ENCODE peak calls at places on chromosomes 5 and 9, in five cellular contexts. E is IMR-90, Y is H9, X is H1, G is neuronal stem cell. V is an unnamed sample.

GRCh38 chr9:93968451-93969327 is 13.5 kb upstream of the BARX1 start:
- DNase-seq in E (peak; percentile 59), Y (peak; percentile 44), X (no peak), G (no peak), V (peak; percentile 61)

GRCh38 chr5:159660401-159660800 is 255.9 kb upstream of the ADRA1B start:
- DNase-seq in E (no peak), Y (no peak), X (no peak), G (no peak), V (no peak)

GRCh38 chr9:81879501-81879916 is 48.7 kb upstream of the SPATA31D4 start:
- DNase-seq in E (peak; percentile 46), Y (no peak), X (no peak), G (no peak), V (peak; percentile 27)

GRCh38 chr5:133406208-133406607 is 206.1 kb downstream of the FSTL4 start:
- DNase-seq in E (no peak), Y (no peak), X (no peak), G (no peak), V (no peak)

GRCh38 chr9:6944093-6944551 is 186.3 kb downstream of the KDM4C start:
- DNase-seq in E (peak; percentile 82), Y (no peak), X (no peak), G (no peak), V (peak; percentile 40)

GRCh38 chr5:35651002-35651756 is 33.5 kb downstream of the SPEF2 start:
- DNase-seq in E (peak; percentile 57), Y (peak; percentile 64), X (peak; percentile 3), G (no peak), V (peak; percentile 59)

GRCh38 chr5:177133845-177134652 is 476 bp downstream of the NSD1 start:
- DNase-seq in E (peak; percentile 29), Y (peak; percentile 75), X (no peak), G (peak; percentile 67), V (peak; percentile 61)

GRCh38 chr9:37182718-37183117 is 62.3 kb downstream of the ZCCHC7 start:
- DNase-seq in E (no peak), Y (no peak), X (no peak), G (no peak), V (no peak)

GRCh38 chr5:10251409-10251808 is 1.3 kb downstream of the CCT5 start:
- DNase-seq in E (no peak), Y (no peak), X (no peak), G (no peak), V (no peak)

GRCh38 chr5:124398471-124398870 is 348.0 kb downstream of the ZNF608 start:
- DNase-seq in E (peak; percentile 19), Y (no peak), X (no peak), G (no peak), V (no peak)

GRCh38 chr5:73892806-73893205 is 266.8 kb downstream of the ARHGEF28 start:
- DNase-seq in E (peak; percentile 96), Y (no peak), X (no peak), G (no peak), V (peak; percentile 69)

GRCh38 chr5:77400645-77401044 is 91.5 kb downstream of the WDR41 start:
- DNase-seq in E (peak; percentile 17), Y (no peak), X (no peak), G (no peak), V (peak; percentile 78)

GRCh38 chr9:138115506-138115905 is 237.9 kb downstream of the CACNA1B start:
- DNase-seq in E (no peak), Y (peak; percentile 12), X (no peak), G (no peak), V (no peak)

GRCh38 chr9:132311978-132312377 is 42.8 kb downstream of the SETX start:
- DNase-seq in E (peak; percentile 6), Y (no peak), X (no peak), G (no peak), V (no peak)

GRCh38 chr9:118577121-118577520 is 792.1 kb downstream of the BRINP1 start:
- DNase-seq in E (no peak), Y (no peak), X (no peak), G (no peak), V (peak; percentile 58)

GRCh38 chr9:79571309-79572031 is at the start of gene TLE4:
- DNase-seq in E (peak; percentile 100), Y (peak; percentile 100), X (peak; percentile 100), G (peak; percentile 100), V (peak; percentile 100)

GRCh38 chr5:147180751-147181150 is 54.1 kb upstream of the STK32A start:
- DNase-seq in E (no peak), Y (no peak), X (no peak), G (no peak), V (no peak)

GRCh38 chr9:104094534-104095020 is 468 bp downstream of the SMC2 start:
- DNase-seq in E (no peak), Y (no peak), X (no peak), G (no peak), V (no peak)

DNA sequence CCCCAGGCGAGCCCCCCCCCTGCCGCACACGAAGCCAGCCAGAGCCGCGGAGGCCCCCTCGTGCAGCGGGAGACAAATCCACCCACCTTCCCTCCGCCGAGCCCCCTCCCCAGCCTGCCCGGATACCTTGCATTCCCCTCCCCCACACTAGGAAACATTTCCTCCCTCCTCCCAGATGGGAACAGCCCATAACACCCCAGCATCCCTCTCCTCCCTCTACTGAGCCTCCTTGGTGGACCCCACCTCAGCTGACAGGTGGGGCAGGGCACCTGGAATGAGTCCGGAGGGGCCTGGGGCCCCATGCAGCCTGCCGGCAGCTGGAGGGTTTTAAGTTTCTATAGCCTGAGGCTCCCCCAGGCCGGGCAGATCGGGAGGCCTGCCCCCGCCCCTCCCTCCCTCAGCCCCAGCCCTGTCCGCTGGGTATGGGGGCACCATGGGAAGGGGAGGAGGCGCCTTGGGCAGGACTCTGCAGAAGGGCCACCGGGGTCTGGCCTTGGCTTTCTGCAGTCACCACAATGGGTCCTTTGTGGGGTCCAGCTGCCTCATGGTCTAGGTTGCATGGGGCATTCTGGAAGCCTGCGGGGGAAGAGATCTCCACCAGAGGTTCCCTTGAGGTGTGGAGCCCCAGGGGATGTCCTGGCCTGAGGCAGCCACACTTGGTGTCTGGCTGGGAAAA is 657 bp downstream of the ERGIC1 start:
- DNase-seq in E (no peak), Y (peak; percentile 54), X (no peak), G (no peak), V (peak; percentile 56)
- H4K91ac ChIP-seq in E (peak overlapping the region; percentile 82), Y (no peak overlapping the region), X (peak overlapping the region; percentile 40), G (no peak overlapping the region), V (peak overlapping the region; percentile 12)

GRCh38 chr9:88801214-88801796 is 190.0 kb upstream of the S1PR3 start:
- DNase-seq in E (no peak), Y (no peak), X (no peak), G (no peak), V (no peak)
- H2BK15ac ChIP-seq in E (no peak overlapping the region), Y (no peak overlapping the region), X (no peak overlapping the region), G (no peak overlapping the region), V (no peak overlapping the region)

DNA sequence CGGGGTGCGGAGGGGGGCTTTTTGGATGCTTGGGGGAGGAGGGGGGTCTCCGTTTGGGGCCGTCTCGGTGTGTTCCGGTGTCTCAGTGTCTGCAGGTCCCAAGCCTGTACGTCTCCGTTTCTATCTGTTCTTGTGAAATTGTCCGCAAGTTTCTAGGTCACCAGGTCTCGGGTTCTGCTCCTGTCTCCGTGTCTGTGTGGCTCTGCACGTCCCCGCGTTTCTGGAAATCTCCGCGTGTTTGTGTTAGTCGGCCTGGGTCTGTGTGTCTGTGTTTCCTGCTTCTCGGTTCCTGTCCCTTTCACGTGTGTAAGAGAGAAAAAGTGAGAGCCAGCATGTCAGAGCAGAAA is 947 bp downstream of the COL27A1 start:
- DNase-seq in E (no peak), Y (no peak), X (no peak), G (no peak), V (no peak)
- H4K91ac ChIP-seq in E (peak overlapping the region; percentile 64), Y (no peak overlapping the region), X (no peak overlapping the region), G (no peak overlapping the region), V (no peak overlapping the region)

GRCh38 chr9:86304236-86304730 is 21.9 kb upstream of the ISCA1 start:
- DNase-seq in E (no peak), Y (no peak), X (no peak), G (no peak), V (no peak)
- H2BK15ac ChIP-seq in E (no peak overlapping the region), Y (no peak overlapping the region), X (no peak overlapping the region), G (no peak overlapping the region), V (no peak overlapping the region)

V was measured in mesenchymal stem cell.